ENCODE peak calls at places on chromosomes 3 and 15, in eight cellular contexts. L is cardiac fibroblast, E is GM23338, N is HL-60, U is A172, Q is uterus, F is AG20443, B is AG09319. K is an unnamed sample.

GRCh38 chr3:107913671-107914070 is 177.2 kb downstream of the CD47 start:
- DNase-seq in L (peak), E (no peak), N (no peak), U (no peak), Q (no peak), F (peak), B (no peak), K (no peak)

GRCh38 chr3:156551261-156551660 is 3.7 kb downstream of the SSR3 start:
- DNase-seq in L (no peak), E (no peak), N (no peak), U (peak), Q (no peak), F (peak), B (no peak), K (no peak)

GRCh38 chr3:71593106-71593505 is 9.6 kb upstream of the FOXP1 start:
- DNase-seq in L (no peak), E (no peak), N (no peak), U (no peak), Q (no peak), F (no peak), B (no peak), K (no peak)

GRCh38 chr3:29642393-29643033 is 361.6 kb downstream of the RBMS3 start:
- DNase-seq in L (peak), E (no peak), N (no peak), U (peak), Q (no peak), F (peak), B (no peak), K (no peak)

GRCh38 chr15:70245932-70246622 is 148.4 kb upstream of the TLE3 start:
- DNase-seq in L (peak), E (no peak), N (no peak), U (peak), Q (peak), F (peak), B (no peak), K (no peak)

GRCh38 chr3:13268120-13268519 is 152.0 kb downstream of the NUP210 start:
- DNase-seq in L (no peak), E (no peak), N (no peak), U (no peak), Q (no peak), F (no peak), B (no peak), K (no peak)

GRCh38 chr3:152729906-152730305 is 105.0 kb upstream of the P2RY1 start:
- DNase-seq in L (no peak), E (no peak), N (no peak), U (no peak), Q (no peak), F (no peak), B (no peak), K (no peak)

GRCh38 chr3:184031187-184031792 is at the start of gene HTR3D:
- DNase-seq in L (no peak), E (no peak), N (no peak), U (no peak), Q (no peak), F (no peak), B (no peak), K (no peak)

GRCh38 chr15:100192092-100192695 is 149.6 kb downstream of the ADAMTS17 start:
- DNase-seq in L (no peak), E (no peak), N (no peak), U (no peak), Q (no peak), F (no peak), B (no peak), K (peak)

GRCh38 chr3:107106316-107106715 is 270.9 kb upstream of the CCDC54 start:
- DNase-seq in L (peak), E (no peak), N (no peak), U (peak), Q (no peak), F (peak), B (no peak), K (no peak)

GRCh38 chr15:48409623-48410022 is 78.4 kb downstream of the DUT start:
- DNase-seq in L (no peak), E (no peak), N (no peak), U (no peak), Q (no peak), F (no peak), B (no peak), K (no peak)

GRCh38 chr15:75776075-75776443 is 63.4 kb upstream of the CSPG4 start:
- DNase-seq in L (peak), E (peak), N (no peak), U (peak), Q (no peak), F (peak), B (no peak), K (no peak)

GRCh38 chr3:179613807-179614206 is 9.2 kb downstream of the NDUFB5 start:
- DNase-seq in L (peak), E (no peak), N (no peak), U (peak), Q (no peak), F (peak), B (no peak), K (no peak)

GRCh38 chr15:55402707-55403106 is 5.5 kb downstream of the CCPG1 start:
- DNase-seq in L (peak), E (no peak), N (no peak), U (no peak), Q (no peak), F (no peak), B (no peak), K (no peak)

GRCh38 chr3:180977498-180977897 is 12.0 kb downstream of the DNAJC19 start:
- DNase-seq in L (no peak), E (no peak), N (no peak), U (no peak), Q (no peak), F (no peak), B (no peak), K (no peak)